ENCODE peak calls at places on chromosomes 13 and 19, in ten cellular contexts. K, B, A, D, O, P, Z, N, V and Y are unnamed samples.

GRCh38 chr13:102903659-102904407 is 58.0 kb downstream of the ERCC5 start:
- DNase-seq in K (no peak), B (no peak), A (no peak), D (peak), O (peak), P (no peak), Z (no peak), N (peak), V (peak), Y (no peak)

GRCh38 chr19:51980116-51980736 is 6.4 kb downstream of the ZNF350 start:
- DNase-seq in K (no peak), B (no peak), A (peak), D (no peak), O (no peak), P (no peak), Z (no peak), N (peak), V (no peak), Y (no peak)

GRCh38 chr13:85738696-85739320 is 60.4 kb downstream of the SLITRK6 start:
- DNase-seq in K (no peak), B (no peak), A (no peak), D (peak), O (peak), P (no peak), Z (no peak), N (peak), V (no peak), Y (no peak)

GRCh38 chr13:80341771-80342271 is 895 bp upstream of the SPRY2 start:
- DNase-seq in K (peak), B (peak), A (peak), D (peak), O (peak), P (peak), Z (no peak), N (peak), V (peak), Y (no peak)

GRCh38 chr13:48891586-48891985 is 84.1 kb upstream of the FNDC3A start:
- DNase-seq in K (no peak), B (no peak), A (no peak), D (peak), O (peak), P (no peak), Z (no peak), N (peak), V (peak), Y (peak)

GRCh38 chr19:49309087-49309486 is 15.9 kb downstream of the SLC6A16 start:
- DNase-seq in K (no peak), B (no peak), A (no peak), D (no peak), O (no peak), P (no peak), Z (no peak), N (no peak), V (no peak), Y (no peak)

GRCh38 chr19:49932041-49932451 is 2.7 kb upstream of the NUP62 start:
- DNase-seq in K (no peak), B (no peak), A (no peak), D (peak), O (no peak), P (no peak), Z (no peak), N (peak), V (no peak), Y (no peak)

GRCh38 chr13:48175200-48175599 is 57.8 kb upstream of the ITM2B start:
- DNase-seq in K (no peak), B (no peak), A (no peak), D (no peak), O (no peak), P (no peak), Z (no peak), N (no peak), V (no peak), Y (no peak)

GRCh38 chr19:31349160-31349881 is at the start of gene TSHZ3:
- DNase-seq in K (peak), B (peak), A (peak), D (peak), O (peak), P (peak), Z (no peak), N (peak), V (peak), Y (peak)

GRCh38 chr13:111066544-111066943 is 48.6 kb upstream of the ARHGEF7 start:
- DNase-seq in K (no peak), B (no peak), A (no peak), D (no peak), O (no peak), P (no peak), Z (no peak), N (no peak), V (no peak), Y (no peak)

GRCh38 chr13:30751183-30751933 is 16.0 kb downstream of the ALOX5AP start:
- DNase-seq in K (no peak), B (no peak), A (no peak), D (no peak), O (no peak), P (no peak), Z (no peak), N (no peak), V (no peak), Y (no peak)

GRCh38 chr13:34752561-34752960 is 189.5 kb upstream of the NBEA start:
- DNase-seq in K (no peak), B (no peak), A (no peak), D (no peak), O (no peak), P (no peak), Z (no peak), N (no peak), V (no peak), Y (no peak)

GRCh38 chr13:28607187-28607955 is 51.6 kb upstream of the POMP start:
- DNase-seq in K (no peak), B (no peak), A (no peak), D (no peak), O (no peak), P (no peak), Z (no peak), N (no peak), V (no peak), Y (no peak)

GRCh38 chr13:27956576-27957300 is 12.4 kb downstream of the CDX2 start:
- DNase-seq in K (no peak), B (no peak), A (no peak), D (peak), O (no peak), P (no peak), Z (no peak), N (no peak), V (no peak), Y (no peak)

GRCh38 chr19:44512326-44513298 is 12.3 kb upstream of the ZNF180 start:
- DNase-seq in K (no peak), B (no peak), A (peak), D (peak), O (peak), P (peak), Z (no peak), N (peak), V (peak), Y (no peak)

GRCh38 chr19:18291019-18291524 is 9.7 kb upstream of the JUND start:
- DNase-seq in K (no peak), B (no peak), A (no peak), D (no peak), O (no peak), P (no peak), Z (no peak), N (no peak), V (no peak), Y (no peak)

GRCh38 chr19:58480831-58481230 is 4.7 kb downstream of the ZNF446 start:
- DNase-seq in K (no peak), B (no peak), A (no peak), D (no peak), O (no peak), P (no peak), Z (no peak), N (no peak), V (no peak), Y (no peak)

GRCh38 chr19:41575998-41576397 is at the start of gene CEACAM21:
- DNase-seq in K (no peak), B (no peak), A (peak), D (no peak), O (no peak), P (no peak), Z (no peak), N (no peak), V (no peak), Y (peak)

GRCh38 chr13:53242015-53242414 is 213.4 kb downstream of the OLFM4 start:
- DNase-seq in K (no peak), B (no peak), A (no peak), D (no peak), O (no peak), P (no peak), Z (no peak), N (no peak), V (no peak), Y (no peak)

GRCh38 chr13:70723732-70724131 is 615.5 kb upstream of the KLHL1 start:
- DNase-seq in K (no peak), B (no peak), A (no peak), D (peak), O (no peak), P (no peak), Z (no peak), N (no peak), V (peak), Y (no peak)

GRCh38 chr19:33501957-33502356 is 19.6 kb downstream of the PEPD start:
- DNase-seq in K (peak), B (no peak), A (no peak), D (no peak), O (no peak), P (no peak), Z (no peak), N (no peak), V (no peak), Y (no peak)

GRCh38 chr19:50300814-50301606 is 28.2 kb downstream of the KCNC3 start:
- DNase-seq in K (no peak), B (no peak), A (no peak), D (peak), O (peak), P (no peak), Z (no peak), N (peak), V (peak), Y (no peak)

GRCh38 chr13:62537593-62537992 is 1121.9 kb upstream of the PCDH20 start:
- DNase-seq in K (no peak), B (no peak), A (no peak), D (no peak), O (no peak), P (no peak), Z (no peak), N (no peak), V (peak), Y (no peak)

GRCh38 chr13:38636756-38637155 is 50.1 kb upstream of the FREM2 start:
- DNase-seq in K (no peak), B (no peak), A (no peak), D (no peak), O (no peak), P (no peak), Z (no peak), N (no peak), V (no peak), Y (no peak)

GRCh38 chr13:99018418-99019180 is 40.7 kb upstream of the DOCK9 start:
- DNase-seq in K (no peak), B (no peak), A (no peak), D (peak), O (peak), P (no peak), Z (no peak), N (peak), V (peak), Y (no peak)

GRCh38 chr13:109924376-109924775 is 138.0 kb upstream of the IRS2 start:
- DNase-seq in K (no peak), B (no peak), A (no peak), D (no peak), O (no peak), P (no peak), Z (no peak), N (no peak), V (no peak), Y (no peak)

GRCh38 chr19:21256722-21257121 is 72.5 kb downstream of the ZNF708 start:
- DNase-seq in K (no peak), B (no peak), A (peak), D (no peak), O (peak), P (peak), Z (no peak), N (peak), V (no peak), Y (no peak)

GRCh38 chr19:29836409-29836825 is 24.6 kb downstream of the CCNE1 start:
- DNase-seq in K (no peak), B (no peak), A (no peak), D (no peak), O (no peak), P (no peak), Z (no peak), N (peak), V (no peak), Y (peak)

GRCh38 chr13:40132249-40132648 is 476.8 kb downstream of the COG6 start:
- DNase-seq in K (no peak), B (no peak), A (no peak), D (no peak), O (no peak), P (no peak), Z (no peak), N (no peak), V (no peak), Y (no peak)

GRCh38 chr19:47699360-47699917 is 13.8 kb upstream of the EHD2 start:
- DNase-seq in K (no peak), B (no peak), A (peak), D (peak), O (peak), P (peak), Z (peak), N (no peak), V (no peak), Y (no peak)

GRCh38 chr13:113595131-113595530 is 10.6 kb downstream of the TFDP1 start:
- DNase-seq in K (no peak), B (no peak), A (no peak), D (no peak), O (no peak), P (no peak), Z (peak), N (no peak), V (no peak), Y (peak)

GRCh38 chr13:111319521-111319920 is 921 bp upstream of the TEX29 start:
- DNase-seq in K (peak), B (no peak), A (no peak), D (no peak), O (no peak), P (no peak), Z (no peak), N (no peak), V (no peak), Y (no peak)

GRCh38 chr13:75785130-75785529 is 149.0 kb downstream of the LMO7 start:
- DNase-seq in K (no peak), B (no peak), A (no peak), D (no peak), O (peak), P (no peak), Z (no peak), N (no peak), V (peak), Y (no peak)

GRCh38 chr19:13619203-13619632 is 112.9 kb upstream of the CACNA1A start:
- DNase-seq in K (no peak), B (no peak), A (no peak), D (no peak), O (peak), P (no peak), Z (no peak), N (peak), V (no peak), Y (no peak)

GRCh38 chr13:75251188-75251587 is 230.8 kb downstream of the TBC1D4 start:
- DNase-seq in K (no peak), B (no peak), A (no peak), D (no peak), O (no peak), P (no peak), Z (no peak), N (no peak), V (no peak), Y (no peak)

DNA sequence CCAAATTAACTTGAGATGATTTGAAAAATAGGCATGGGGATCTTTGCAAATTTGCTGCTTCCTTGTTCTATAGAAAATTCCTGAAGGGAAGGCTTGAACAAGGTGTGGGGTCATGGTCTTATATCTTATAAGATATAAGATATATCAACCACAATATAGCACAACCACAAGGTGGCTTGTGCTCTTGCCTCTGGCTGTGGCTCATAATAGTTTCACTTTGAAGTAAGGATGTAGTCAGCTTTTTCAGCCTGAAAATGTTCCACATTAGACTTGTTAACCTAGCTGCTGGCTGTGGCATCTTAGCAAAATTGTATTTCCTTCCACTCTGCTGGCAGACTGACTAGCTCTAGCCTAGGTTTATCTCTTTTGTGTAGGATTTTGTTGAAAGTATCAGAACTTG is 169.7 kb downstream of the KLF5 start:
- DNase-seq in K (no peak), B (no peak), A (no peak), D (peak), O (peak), P (no peak), Z (no peak), N (peak), V (no peak), Y (no peak)
- TF ChIP-seq CTCF in K (no peak), B (no peak), A (no peak), D (peak), O (no peak), P (no peak), Z (no peak), N (peak), V (no peak), Y (no peak)

GRCh38 chr13:42334329-42334706 is 62.4 kb downstream of the AKAP11 start:
- DNase-seq in K (no peak), B (no peak), A (no peak), D (no peak), O (no peak), P (no peak), Z (no peak), N (no peak), V (no peak), Y (no peak)
- TF ChIP-seq CTCF in K (no peak), B (no peak), A (no peak), D (no peak), O (no peak), P (no peak), Z (no peak), N (no peak), V (no peak), Y (no peak)

DNA sequence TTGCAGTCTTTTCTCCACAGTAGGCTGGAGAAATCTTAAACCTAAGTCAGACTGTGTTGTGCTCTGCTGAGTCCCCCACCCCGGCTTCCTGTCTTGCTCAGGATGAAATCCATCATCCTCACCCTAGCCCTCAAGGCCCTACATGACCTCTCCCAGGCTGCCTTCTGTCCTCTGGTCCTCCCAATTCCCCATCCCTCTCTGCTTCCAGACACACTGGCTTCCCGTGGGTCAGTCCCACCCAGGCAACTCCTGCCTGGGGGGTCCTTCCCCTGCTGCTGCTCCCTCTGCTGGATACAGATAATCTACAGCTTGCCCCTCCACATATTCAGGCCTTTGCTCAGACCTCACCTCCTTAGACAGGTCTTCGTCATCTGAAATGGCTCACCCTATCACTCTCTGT is 18.4 kb upstream of the CBY2 start:
- DNase-seq in K (no peak), B (no peak), A (no peak), D (no peak), O (no peak), P (peak), Z (no peak), N (no peak), V (no peak), Y (no peak)
- TF ChIP-seq CTCF in K (no peak), B (no peak), A (no peak), D (peak), O (peak), P (no peak), Z (no peak), N (peak), V (no peak), Y (no peak)

GRCh38 chr19:15810335-15810734 is 5.1 kb downstream of the OR10H1 start:
- DNase-seq in K (no peak), B (no peak), A (peak), D (peak), O (no peak), P (no peak), Z (no peak), N (no peak), V (no peak), Y (no peak)
- TF ChIP-seq CTCF in K (peak), B (no peak), A (no peak), D (peak), O (no peak), P (no peak), Z (peak), N (peak), V (no peak), Y (no peak)

GRCh38 chr13:36476661-36477060 is 44.4 kb downstream of the CCNA1 start:
- DNase-seq in K (no peak), B (no peak), A (no peak), D (no peak), O (no peak), P (no peak), Z (no peak), N (no peak), V (no peak), Y (no peak)

GRCh38 chr13:36480726-36481485 is 48.6 kb downstream of the CCNA1 start:
- DNase-seq in K (no peak), B (no peak), A (no peak), D (no peak), O (no peak), P (no peak), Z (no peak), N (no peak), V (no peak), Y (no peak)

GRCh38 chr13:36475468-36475867 is 43.2 kb downstream of the CCNA1 start:
- DNase-seq in K (no peak), B (no peak), A (peak), D (peak), O (no peak), P (peak), Z (no peak), N (no peak), V (peak), Y (no peak)
- TF ChIP-seq CTCF in K (no peak), B (no peak), A (no peak), D (peak), O (peak), P (no peak), Z (no peak), N (peak), V (no peak), Y (no peak)

GRCh38 chr19:10568444-10568825 is 344 bp downstream of the CDKN2D start:
- DNase-seq in K (peak), B (peak), A (peak), D (peak), O (no peak), P (peak), Z (peak), N (peak), V (no peak), Y (no peak)
- TF ChIP-seq CTCF in K (no peak), B (no peak), A (no peak), D (no peak), O (no peak), P (no peak), Z (no peak), N (peak), V (no peak), Y (peak)

GRCh38 chr13:26255717-26256277 is 1.9 kb downstream of the CDK8 start:
- DNase-seq in K (no peak), B (no peak), A (peak), D (peak), O (peak), P (no peak), Z (no peak), N (no peak), V (peak), Y (no peak)
- TF ChIP-seq CTCF in K (no peak), B (peak), A (peak), D (peak), O (peak), P (no peak), Z (no peak), N (peak), V (peak), Y (peak)

DNA sequence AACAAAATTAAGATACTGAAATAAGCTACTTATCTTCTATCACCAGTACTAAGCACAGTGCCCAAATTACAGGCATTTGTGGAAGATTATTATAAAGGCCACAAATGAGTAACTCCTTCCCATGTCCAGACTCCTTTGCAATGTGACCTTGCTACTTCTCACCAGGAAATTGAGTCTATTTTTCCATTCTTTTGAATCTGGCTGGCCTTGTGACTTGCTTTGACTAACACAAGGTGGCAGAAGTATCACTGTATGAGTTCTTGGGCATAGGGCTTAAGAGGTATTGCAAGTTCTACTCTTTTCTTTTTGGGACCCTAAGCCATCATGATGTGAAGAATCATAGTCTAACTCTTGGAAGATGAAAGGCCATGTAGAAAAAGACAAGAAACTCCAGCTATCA is 49.9 kb downstream of the UGGT2 start:
- DNase-seq in K (no peak), B (no peak), A (no peak), D (peak), O (no peak), P (no peak), Z (no peak), N (no peak), V (peak), Y (no peak)
- TF ChIP-seq CTCF in K (no peak), B (no peak), A (no peak), D (peak), O (no peak), P (no peak), Z (no peak), N (peak), V (no peak), Y (no peak)